ENCODE peak calls at places on chromosomes 16 and 17, in eight cellular contexts. W is activated B cell treated with CpG ODN at 0.5 μM for 24 hours, G is hepatocyte, Z is GM20000, P is AG04450, F is progenitor cell of endocrine pancreas, C is cardiac muscle cell, S is endodermal cell. I is an unnamed sample.

GRCh38 chr17:17761894-17762781 is 74.6 kb downstream of the SREBF1 start:
- DNase-seq in W (no peak), F (no peak), G (no peak), C (no peak), S (no peak), P (no peak), Z (no peak), I (no peak)

GRCh38 chr16:12062343-12063003 is 85.9 kb downstream of the SNX29 start:
- DNase-seq in F (no peak), P (peak; percentile 43), G (no peak), W (no peak), C (no peak), S (no peak), Z (no peak), I (no peak)

GRCh38 chr17:57586099-57586702 is 158.9 kb downstream of the CCDC182 start:
- DNase-seq in W (no peak), C (no peak), P (no peak), F (no peak), Z (no peak), G (no peak), S (no peak), I (no peak)

GRCh38 chr16:83971165-83972130 is 3.4 kb downstream of the NECAB2 start:
- DNase-seq in C (no peak), G (no peak), Z (no peak), W (no peak), P (no peak), F (no peak), S (no peak), I (no peak)

GRCh38 chr16:2009791-2010510 is at the start of gene ZNF598:
- DNase-seq in Z (peak; percentile 99), S (peak; percentile 90), C (peak; percentile 94), W (peak; percentile 83), F (peak; percentile 69), G (peak; percentile 96), P (no peak), I (peak; percentile 91)

GRCh38 chr17:42845918-42846593 is 1.7 kb downstream of the AOC2 start:
- DNase-seq in C (no peak), P (no peak), S (no peak), G (no peak), W (no peak), Z (no peak), F (no peak), I (no peak)

GRCh38 chr17:75615301-75615700 is 17.9 kb upstream of the SMIM5 start:
- DNase-seq in Z (no peak), S (peak; percentile 85), G (no peak), C (no peak), P (no peak), F (no peak), W (no peak), I (no peak)

GRCh38 chr16:82201906-82202305 is 31.9 kb upstream of the MPHOSPH6 start:
- DNase-seq in P (no peak), Z (no peak), F (no peak), G (no peak), W (no peak), C (no peak), S (no peak), I (no peak)

GRCh38 chr17:49224198-49224996 is 6.2 kb downstream of the PHOSPHO1 start:
- DNase-seq in F (peak; percentile 40), P (no peak), W (peak; percentile 49), S (peak; percentile 92), Z (peak; percentile 57), C (peak; percentile 31), G (peak; percentile 35), I (peak; percentile 65)

GRCh38 chr17:73335591-73336503 is 24.0 kb upstream of the CDC42EP4 start:
- DNase-seq in G (no peak), Z (no peak), C (no peak), S (no peak), P (no peak), W (no peak), F (no peak), I (no peak)

GRCh38 chr16:11619327-11619851 is 32.7 kb upstream of the LITAF start:
- DNase-seq in G (no peak), W (no peak), F (no peak), Z (no peak), C (no peak), P (no peak), S (no peak), I (peak; percentile 78)

GRCh38 chr17:7888184-7888920 is at the start of gene CHD3:
- DNase-seq in F (no peak), C (peak; percentile 12), Z (no peak), S (no peak), W (no peak), G (peak; percentile 79), P (no peak), I (no peak)

GRCh38 chr17:79674506-79675412 is 56.0 kb upstream of the ENPP7 start:
- DNase-seq in W (no peak), Z (no peak), F (no peak), G (no peak), S (no peak), P (no peak), C (no peak), I (no peak)

GRCh38 chr17:68600123-68600880 is 865 bp downstream of the FAM20A start:
- DNase-seq in F (peak; percentile 58), P (no peak), G (peak; percentile 77), S (peak; percentile 92), C (peak; percentile 80), Z (peak; percentile 54), W (no peak), I (peak; percentile 12)

GRCh38 chr17:16286947-16287562 is 66.2 kb downstream of the CENPV start:
- DNase-seq in G (no peak), Z (peak; percentile 61), C (no peak), S (peak; percentile 69), P (no peak), W (peak; percentile 61), F (no peak), I (peak; percentile 86)
- TF ChIP-seq CTCF in G (no peak), Z (peak; percentile 16), C (peak; percentile 45), S (peak; percentile 55), P (peak; percentile 26), W (no peak), F (no peak), I (peak; percentile 41)

GRCh38 chr17:37483311-37484039 is 6.2 kb upstream of the DUSP14 start:
- DNase-seq in G (peak; percentile 71), Z (peak; percentile 26), S (no peak), W (no peak), F (no peak), P (peak; percentile 92), C (no peak), I (peak; percentile 20)
- TF ChIP-seq CTCF in G (no peak), Z (no peak), S (no peak), W (no peak), F (no peak), P (no peak), C (no peak), I (no peak)

GRCh38 chr17:82129095-82129494 is 31.1 kb upstream of the FASN start:
- DNase-seq in C (no peak), P (no peak), G (no peak), W (no peak), F (no peak), Z (no peak), S (peak; percentile 53), I (no peak)
- TF ChIP-seq CTCF in C (peak; percentile 23), P (peak; percentile 22), G (no peak), W (no peak), F (no peak), Z (peak; percentile 2), S (peak; percentile 49), I (no peak)

GRCh38 chr17:10683853-10684252 is 13.5 kb downstream of the SCO1 start:
- DNase-seq in C (peak; percentile 13), W (no peak), Z (peak; percentile 16), S (no peak), P (no peak), G (no peak), F (no peak), I (peak; percentile 28)
- TF ChIP-seq CTCF in C (peak; percentile 52), W (no peak), Z (peak; percentile 8), S (peak; percentile 81), P (peak; percentile 54), G (peak; percentile 35), F (peak; percentile 58), I (peak; percentile 42)

GRCh38 chr16:28090646-28091377 is 27.3 kb upstream of the GSG1L start:
- DNase-seq in F (no peak), Z (no peak), S (peak; percentile 93), W (no peak), P (no peak), C (no peak), G (no peak), I (no peak)
- TF ChIP-seq CTCF in F (peak; percentile 15), Z (no peak), S (peak; percentile 81), W (no peak), P (peak; percentile 21), C (peak; percentile 23), G (no peak), I (no peak)

GRCh38 chr17:33949100-33949499 is 306.0 kb upstream of the CCL2 start:
- DNase-seq in C (peak; percentile 51), W (no peak), Z (no peak), P (no peak), G (peak; percentile 28), F (peak; percentile 31), S (peak; percentile 95), I (no peak)
- TF ChIP-seq CTCF in C (peak; percentile 18), W (no peak), Z (peak; percentile 20), P (peak; percentile 8), G (peak; percentile 36), F (peak; percentile 73), S (peak; percentile 91), I (peak; percentile 19)

I was measured in GM12865.